ENCODE peak calls at places on chromosome 5, in five cellular contexts. I is ovary, N is brain microvascular endothelial cell, X is BJ, W is choroid plexus epithelial cell. S is an unnamed sample.

GRCh38 chr5:93572773-93573626 is 8.0 kb downstream of the NR2F1-AS1 start:
- DNase-seq in N (no peak), I (no peak), X (no peak), W (peak; percentile 80), S (peak; percentile 68)

GRCh38 chr5:68652507-68652906 is 437.0 kb downstream of the PIK3R1 start:
- DNase-seq in X (peak; percentile 63), W (peak; percentile 30), N (no peak), I (no peak), S (peak; percentile 5)

GRCh38 chr5:538271-538771 is 14.1 kb upstream of the SLC9A3 start:
- DNase-seq in W (no peak), X (no peak), N (no peak), I (peak; percentile 12), S (no peak)

GRCh38 chr5:19853616-19854240 is 134.3 kb downstream of the CDH18 start:
- DNase-seq in W (peak; percentile 10), N (no peak), X (peak; percentile 76), I (no peak), S (peak; percentile 62)

GRCh38 chr5:158139161-158139560 is 280.2 kb upstream of the CLINT1 start:
- DNase-seq in X (no peak), I (no peak), W (no peak), N (no peak), S (no peak)

GRCh38 chr5:172620506-172620905 is 20.6 kb upstream of the NEURL1B start:
- DNase-seq in W (no peak), N (no peak), I (no peak), X (no peak), S (no peak)

GRCh38 chr5:71836547-71837112 is 117.6 kb downstream of the CARTPT start:
- DNase-seq in N (peak; percentile 23), I (no peak), X (no peak), W (peak; percentile 68), S (no peak)

GRCh38 chr5:24642022-24642421 is 2.8 kb downstream of the CDH10 start:
- DNase-seq in I (no peak), N (peak; percentile 10), W (peak; percentile 38), X (no peak), S (peak; percentile 47)

GRCh38 chr5:144150996-144151395 is 19.5 kb downstream of the YIPF5 start:
- DNase-seq in I (no peak), W (peak; percentile 12), N (peak; percentile 29), X (no peak), S (no peak)

GRCh38 chr5:134184155-134185135 is 7.7 kb upstream of the SKP1 start:
- DNase-seq in X (no peak), W (peak; percentile 72), I (peak; percentile 76), N (peak; percentile 41), S (peak; percentile 47)

GRCh38 chr5:10351199-10351881 is 2.2 kb upstream of the MARCHF6 start:
- DNase-seq in X (no peak), I (no peak), W (peak; percentile 97), N (peak; percentile 90), S (peak; percentile 85)

GRCh38 chr5:135239461-135240282 is 159.4 kb downstream of the MACROH2A1 start:
- DNase-seq in W (peak; percentile 73), N (no peak), I (no peak), X (no peak), S (peak; percentile 62)

GRCh38 chr5:36724429-36725332 is 118.3 kb downstream of the SLC1A3 start:
- DNase-seq in W (no peak), X (no peak), I (no peak), N (no peak), S (no peak)

GRCh38 chr5:107431998-107432397 is 238.7 kb downstream of the EFNA5 start:
- DNase-seq in W (peak; percentile 60), I (no peak), X (no peak), N (no peak), S (peak; percentile 53)

GRCh38 chr5:138989720-138990119 is 114.6 kb upstream of the LRRTM2 start:
- DNase-seq in W (peak; percentile 29), X (no peak), I (no peak), N (peak; percentile 50), S (peak; percentile 43)

GRCh38 chr5:14410942-14411258 is 170.7 kb upstream of the OTULINL start:
- DNase-seq in W (peak; percentile 64), X (no peak), N (no peak), I (no peak), S (peak; percentile 47)

GRCh38 chr5:172172912-172173591 is 15.0 kb downstream of the STK10 start:
- DNase-seq in I (no peak), X (no peak), N (no peak), W (no peak), S (no peak)

GRCh38 chr5:36680066-36680465 is 73.7 kb downstream of the SLC1A3 start:
- DNase-seq in N (no peak), I (no peak), W (no peak), X (no peak), S (no peak)

GRCh38 chr5:172875372-172876279 is 41.6 kb downstream of the ERGIC1 start:
- DNase-seq in N (no peak), W (peak; percentile 30), I (no peak), X (no peak), S (no peak)

GRCh38 chr5:134113908-134114875 is at the start of gene TCF7:
- DNase-seq in W (peak; percentile 79), X (no peak), N (peak; percentile 20), I (peak; percentile 83), S (peak; percentile 74)

GRCh38 chr5:168472329-168472728 is 13.9 kb upstream of the RARS1 start:
- DNase-seq in X (peak; percentile 95), N (peak; percentile 94), I (no peak), W (peak; percentile 97), S (peak; percentile 95)

GRCh38 chr5:173704615-173705511 is 88.4 kb upstream of the BOD1 start:
- DNase-seq in N (no peak), X (no peak), W (no peak), I (no peak), S (no peak)

GRCh38 chr5:29795253-29795652 is 1398.2 kb upstream of the CDH6 start:
- DNase-seq in N (no peak), X (no peak), I (no peak), W (no peak), S (no peak)

GRCh38 chr5:102670224-102670836 is 84.8 kb upstream of the PAM start:
- DNase-seq in W (peak; percentile 45), X (no peak), N (peak; percentile 14), I (no peak), S (no peak)

GRCh38 chr5:33257807-33258491 is 182.8 kb upstream of the TARS1 start:
- DNase-seq in W (peak; percentile 88), X (peak; percentile 63), I (no peak), N (peak; percentile 78), S (peak; percentile 91)

GRCh38 chr5:127849436-127849835 is 146.2 kb downstream of the CCDC192 start:
- DNase-seq in X (no peak), I (no peak), N (no peak), W (no peak), S (no peak)

GRCh38 chr5:763998-764781 is 20.3 kb downstream of the ZDHHC11B start:
- DNase-seq in X (no peak), N (no peak), W (no peak), I (peak; percentile 21), S (no peak)

GRCh38 chr5:96146675-96147074 is 185.0 kb upstream of the ELL2 start:
- DNase-seq in I (no peak), W (peak; percentile 79), X (peak; percentile 67), N (peak; percentile 27), S (peak; percentile 60)

GRCh38 chr5:81895312-81895711 is 76.5 kb upstream of the ATG10 start:
- DNase-seq in X (no peak), W (peak; percentile 10), N (no peak), I (no peak), S (no peak)

GRCh38 chr5:115424446-115424845 is 120.1 kb downstream of the FEM1C start:
- DNase-seq in I (no peak), X (no peak), N (no peak), W (no peak), S (no peak)

GRCh38 chr5:109312695-109313094 is 97.1 kb downstream of the PJA2 start:
- DNase-seq in X (no peak), W (no peak), I (no peak), N (no peak), S (no peak)

GRCh38 chr5:109313123-109313522 is 96.7 kb downstream of the PJA2 start:
- DNase-seq in W (no peak), X (no peak), N (no peak), I (no peak), S (no peak)

GRCh38 chr5:109307996-109308395 is 101.8 kb downstream of the PJA2 start:
- DNase-seq in N (no peak), W (no peak), I (no peak), X (no peak), S (no peak)

GRCh38 chr5:109310315-109310714 is 99.5 kb downstream of the PJA2 start:
- DNase-seq in X (no peak), W (no peak), N (no peak), I (no peak), S (no peak)

GRCh38 chr5:109309326-109310063 is 100.3 kb downstream of the PJA2 start:
- DNase-seq in W (no peak), I (no peak), X (no peak), N (no peak), S (no peak)
- H3K4me3 ChIP-seq in W (no peak overlapping the region), I (no peak overlapping the region), X (no peak overlapping the region), N (no peak overlapping the region), S (no peak overlapping the region)

GRCh38 chr5:77991084-77991483 is 214.9 kb upstream of the TBCA start:
- DNase-seq in N (no peak), X (no peak), W (no peak), I (no peak), S (no peak)
- TF ChIP-seq CTCF in N (peak; percentile 11), X (no peak), W (no peak), I (no peak), S (no peak)

GRCh38 chr5:112876362-112876761 is 15.3 kb downstream of the SRP19 start:
- DNase-seq in W (no peak), I (no peak), N (no peak), X (no peak), S (no peak)

GRCh38 chr5:112883192-112883591 is 22.1 kb downstream of the SRP19 start:
- DNase-seq in N (no peak), I (no peak), W (no peak), X (no peak), S (no peak)

GRCh38 chr5:112880219-112880964 is 19.3 kb downstream of the SRP19 start:
- DNase-seq in X (no peak), I (no peak), W (no peak), N (no peak), S (no peak)

DNA sequence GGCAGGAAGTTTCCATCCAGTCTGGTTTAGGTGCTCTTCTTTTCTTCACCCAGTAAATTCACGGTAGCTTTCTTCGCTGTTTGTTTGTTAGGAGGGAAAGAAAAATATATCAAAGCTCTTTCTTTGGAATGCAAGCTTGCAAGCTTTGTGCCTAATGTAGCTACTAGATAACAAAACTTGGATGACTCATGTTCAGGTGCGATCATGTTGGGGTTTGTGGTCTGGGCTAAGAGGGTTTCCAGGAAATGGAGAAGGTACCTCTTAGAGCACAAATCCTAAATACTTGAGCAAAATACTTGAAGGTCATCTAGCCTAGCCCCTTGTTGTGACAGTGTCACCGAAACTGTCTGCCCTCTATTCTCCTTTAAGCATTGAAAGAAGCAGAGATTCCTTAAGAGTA is 17.7 kb downstream of the SRP19 start:
- DNase-seq in X (no peak), N (no peak), W (peak; percentile 67), I (no peak), S (peak; percentile 22)
- H3K4me3 ChIP-seq in X (no peak overlapping the region), N (no peak overlapping the region), W (no peak overlapping the region), I (no peak overlapping the region), S (no peak overlapping the region)

DNA sequence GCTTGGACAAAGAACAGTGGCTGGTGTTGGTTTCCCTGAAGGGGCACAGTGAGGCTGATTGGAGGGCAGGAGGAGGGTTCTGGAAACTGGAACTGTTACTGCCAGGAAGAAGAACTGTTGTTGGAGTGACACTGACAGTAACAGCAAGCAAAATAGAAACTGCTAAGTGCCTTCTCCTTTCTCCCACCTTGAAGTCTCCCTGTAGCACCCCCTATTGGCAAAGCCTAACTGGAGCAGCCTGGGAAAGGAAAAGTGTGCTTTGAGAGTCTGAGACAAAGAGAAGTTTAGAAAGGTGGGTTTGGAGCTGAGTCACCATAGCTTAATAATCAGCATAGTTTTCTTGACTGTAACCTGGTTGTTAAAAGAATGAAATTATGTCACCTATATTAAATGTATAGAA is 2.5 kb upstream of the TMEM174 start:
- DNase-seq in W (peak; percentile 44), X (no peak), I (no peak), N (no peak), S (no peak)
- TF ChIP-seq CTCF in W (peak; percentile 68), X (peak; percentile 63), I (no peak), N (peak; percentile 78), S (peak; percentile 54)